ENCODE peak calls at places on chromosomes 7 and 10, in four cellular contexts. G, C, A and V are unnamed samples.

GRCh38 chr7:37491919-37492694 is 43.4 kb upstream of the ELMO1 start:
- DNase-seq in A (no peak), G (no peak), C (no peak), V (no peak)

GRCh38 chr7:73612598-73613269 is 11.6 kb downstream of the MLXIPL start:
- DNase-seq in G (no peak), A (peak), C (no peak), V (no peak)

GRCh38 chr10:78299861-78300453 is 266.3 kb downstream of the RPS24 start:
- DNase-seq in C (no peak), A (peak), G (peak), V (no peak)

GRCh38 chr7:50367098-50367497 is 62.6 kb downstream of the IKZF1 start:
- DNase-seq in C (no peak), G (no peak), A (no peak), V (no peak)

GRCh38 chr7:138460176-138460648 is at the start of gene TRIM24:
- DNase-seq in G (no peak), A (no peak), C (peak), V (peak)

GRCh38 chr10:28986117-28986792 is 302.6 kb upstream of the LYZL1 start:
- DNase-seq in C (no peak), G (no peak), A (peak), V (no peak)

GRCh38 chr10:79023489-79024162 is 45.1 kb upstream of the ZMIZ1 start:
- DNase-seq in C (no peak), G (no peak), A (no peak), V (no peak)

GRCh38 chr7:55517191-55517633 is 55.1 kb downstream of the VOPP1 start:
- DNase-seq in C (no peak), A (no peak), G (no peak), V (peak)

GRCh38 chr10:92727550-92727949 is 37.8 kb downstream of the HHEX start:
- DNase-seq in G (no peak), C (no peak), A (no peak), V (no peak)

GRCh38 chr10:91668935-91669334 is 36.1 kb upstream of the PPP1R3C start:
- DNase-seq in A (no peak), G (no peak), C (no peak), V (no peak)
- H3K4me3 ChIP-seq in A (no peak), G (no peak), C (no peak), V (no peak)

GRCh38 chr7:117949232-117949631 is 76.0 kb upstream of the CTTNBP2 start:
- DNase-seq in A (peak), G (no peak), C (no peak), V (no peak)
- TF ChIP-seq CTCF in A (no peak), G (peak), C (no peak), V (peak)

DNA sequence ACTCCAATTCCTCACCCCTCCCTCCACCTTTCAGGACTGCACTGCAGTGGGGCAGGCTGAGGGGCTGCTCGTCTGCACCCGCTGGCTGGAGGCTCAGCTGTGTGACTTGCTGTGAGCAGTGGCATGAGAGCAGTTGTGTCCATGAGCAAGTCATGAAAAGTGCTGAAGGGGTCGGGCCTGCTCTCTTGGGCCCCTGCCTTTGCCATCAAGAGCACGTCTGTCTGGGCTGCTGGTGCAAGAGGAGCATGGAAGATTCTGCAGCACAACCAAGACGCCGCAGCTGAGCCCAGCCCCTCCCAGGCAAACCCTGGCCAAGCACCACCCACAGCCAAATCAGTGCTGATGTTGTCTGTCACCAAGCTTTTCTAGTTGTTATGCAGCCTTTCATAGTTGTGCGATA is 284.3 kb downstream of the TCERG1L start:
- DNase-seq in G (no peak), C (no peak), A (no peak), V (no peak)
- H3K4me3 ChIP-seq in G (no peak), C (no peak), A (no peak), V (no peak)

DNA sequence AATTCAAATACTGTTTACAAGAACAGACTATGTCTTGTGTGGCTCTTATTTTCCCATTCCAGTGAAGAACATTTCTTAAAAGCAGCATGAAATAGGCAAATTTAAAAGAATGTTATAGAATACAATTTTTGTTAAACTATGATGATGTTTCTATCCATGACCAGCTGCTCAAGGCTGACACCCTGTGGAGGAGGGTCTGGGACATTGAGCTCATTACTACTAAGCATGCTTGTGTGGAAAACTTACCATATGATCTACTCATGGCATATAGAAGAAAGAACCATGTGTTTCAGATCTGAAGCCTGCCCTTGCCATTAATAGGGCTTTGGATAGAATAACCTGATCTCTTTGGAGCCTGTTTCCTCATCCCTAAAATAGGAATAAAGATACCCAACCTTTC is 125.0 kb downstream of the FOXP2 start:
- DNase-seq in G (peak), A (peak), C (no peak), V (no peak)
- TF ChIP-seq CTCF in G (peak), A (peak), C (no peak), V (peak)

DNA sequence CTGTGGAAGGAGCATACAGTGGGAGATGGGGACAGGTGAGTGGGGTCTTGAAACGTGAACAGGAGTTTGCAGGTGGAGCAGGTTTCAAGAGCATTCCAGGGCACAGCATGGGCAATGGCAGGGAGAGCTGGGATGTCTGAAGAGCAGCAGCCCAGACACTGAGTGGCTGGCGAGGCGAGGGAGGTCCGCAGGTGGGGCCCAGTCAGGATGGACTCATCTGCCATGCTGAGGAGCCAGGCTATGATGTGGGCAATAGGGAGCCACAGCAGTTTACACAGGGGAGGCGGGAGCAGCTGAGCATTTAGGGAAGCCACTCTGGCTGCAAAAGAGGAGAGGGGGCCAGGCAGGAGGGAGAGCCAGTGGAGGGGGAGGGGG is 138.7 kb downstream of the FAM53B start:
- DNase-seq in A (no peak), C (no peak), G (no peak), V (no peak)
- H3K4me3 ChIP-seq in A (no peak), C (no peak), G (no peak), V (no peak)

GRCh38 chr10:16856567-16856966 is 39.3 kb upstream of the RSU1 start:
- DNase-seq in G (no peak), C (no peak), A (no peak), V (no peak)

GRCh38 chr10:16856092-16856491 is 38.9 kb upstream of the RSU1 start:
- DNase-seq in C (no peak), A (no peak), G (no peak), V (no peak)

GRCh38 chr10:16854623-16855022 is 37.4 kb upstream of the RSU1 start:
- DNase-seq in A (peak), G (no peak), C (no peak), V (no peak)

GRCh38 chr10:16853809-16854208 is 36.6 kb upstream of the RSU1 start:
- DNase-seq in G (no peak), C (no peak), A (no peak), V (no peak)

GRCh38 chr10:16853201-16853600 is 36.0 kb upstream of the RSU1 start:
- DNase-seq in G (peak), A (peak), C (no peak), V (no peak)
- TF ChIP-seq CTCF in G (peak), A (peak), C (no peak), V (peak)

GRCh38 chr7:145718129-145718528 is 398.5 kb upstream of the CNTNAP2 start:
- DNase-seq in G (no peak), A (no peak), C (no peak), V (no peak)
- H3K4me3 ChIP-seq in G (no peak), A (no peak), C (no peak), V (no peak)

DNA sequence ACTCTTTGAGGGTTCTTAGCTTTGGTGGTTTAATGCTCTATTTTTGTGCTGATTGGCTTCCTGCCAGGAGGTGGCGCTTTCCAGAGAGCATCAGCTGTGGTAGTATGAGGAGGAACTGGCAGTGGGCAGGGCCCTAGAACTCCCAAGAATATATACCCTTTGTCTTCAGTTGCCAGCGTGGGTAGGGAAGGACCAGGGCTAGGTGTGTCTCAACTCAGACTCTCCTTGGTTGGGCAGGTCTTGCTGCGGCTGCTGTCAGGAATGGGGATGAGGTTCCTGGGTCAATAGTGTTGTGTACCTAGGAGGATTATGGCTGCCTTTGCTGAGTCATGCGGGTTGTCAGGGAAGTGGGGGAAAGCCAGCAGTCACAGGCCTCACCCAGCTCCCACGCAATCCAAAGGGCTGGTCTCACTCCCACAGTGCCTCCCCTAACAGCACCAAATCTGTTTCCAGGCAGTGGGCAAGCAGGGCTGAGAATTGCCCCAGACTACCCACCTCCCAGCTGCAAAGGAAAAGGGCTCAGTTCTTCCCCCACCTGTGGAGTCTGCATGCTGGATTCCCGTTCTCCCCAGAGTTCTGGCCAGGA is 191.5 kb downstream of the PHTF2 start:
- DNase-seq in A (no peak), C (no peak), G (no peak), V (no peak)
- TF ChIP-seq CTCF in A (no peak), C (no peak), G (no peak), V (peak)

DNA sequence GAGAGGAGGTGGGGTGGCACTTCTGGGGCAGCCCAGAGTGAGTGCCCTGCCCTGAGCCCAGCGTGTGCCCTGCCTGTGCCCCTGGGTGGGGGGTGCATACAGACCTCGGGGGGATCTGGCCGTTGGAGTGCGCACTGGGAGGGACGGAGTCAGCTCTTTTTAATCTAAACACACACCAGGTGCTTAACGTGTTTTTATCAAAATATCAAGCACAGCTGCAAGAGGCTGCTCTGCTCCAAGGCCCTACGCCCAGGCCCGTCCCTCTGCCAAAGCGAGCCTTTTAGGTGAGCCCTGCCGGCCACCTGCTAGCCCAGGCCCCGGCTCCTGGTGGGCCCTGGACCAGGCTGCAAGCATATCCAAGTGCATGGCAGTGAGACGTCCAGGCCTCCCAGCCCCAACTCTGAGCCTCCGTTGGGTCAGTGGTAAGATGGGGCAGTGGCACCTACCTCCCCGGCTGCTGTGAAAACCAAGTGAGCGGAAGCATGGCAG is 136.1 kb downstream of the LHPP start:
- DNase-seq in G (no peak), C (no peak), A (no peak), V (no peak)
- H3K4me3 ChIP-seq in G (no peak), C (no peak), A (no peak), V (no peak)

DNA sequence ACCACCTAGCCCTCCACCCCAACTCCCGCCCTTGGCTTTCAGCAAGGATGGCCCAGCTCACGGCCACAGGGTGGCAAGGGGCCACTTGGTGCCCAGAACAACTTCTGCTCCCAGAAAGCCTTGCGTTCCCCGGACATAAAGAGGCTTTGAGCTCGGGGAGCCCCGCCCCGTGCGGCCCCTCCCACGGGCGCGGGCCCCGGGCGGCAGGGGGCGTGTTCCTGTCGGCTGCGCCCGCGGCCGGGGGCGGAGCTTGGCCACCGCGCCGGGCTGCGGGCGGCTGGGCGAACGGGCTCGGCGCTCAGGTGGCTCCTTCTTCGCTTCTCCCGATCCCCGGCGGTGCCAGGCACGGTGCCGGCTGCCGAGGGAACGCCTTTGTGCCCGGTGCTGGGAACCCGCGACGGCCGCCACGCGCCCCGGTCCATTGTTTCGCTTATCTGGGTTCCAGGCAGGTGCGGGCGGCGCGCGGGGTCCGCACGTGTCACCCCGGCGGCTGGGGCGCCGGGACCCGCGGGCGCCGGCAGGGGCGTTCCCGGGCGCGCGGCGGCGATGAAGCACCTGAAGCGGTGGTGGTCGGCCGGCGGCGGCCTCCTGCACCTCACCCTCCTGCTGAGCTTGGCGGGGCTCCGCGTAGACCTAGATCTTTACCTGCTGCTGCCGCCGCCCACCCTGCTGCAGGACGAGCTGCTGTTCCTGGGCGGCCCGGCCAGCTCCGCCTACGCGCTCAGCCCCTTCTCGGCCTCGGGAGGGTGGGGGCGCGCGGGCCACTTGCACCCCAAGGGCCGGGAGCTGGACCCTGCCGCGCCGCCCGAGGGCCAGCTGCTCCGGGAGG is at the start of gene NFE2L3:
- DNase-seq in C (peak), A (peak), G (peak), V (peak)
- TF ChIP-seq CTCF in C (no peak), A (no peak), G (no peak), V (no peak)